ENCODE peak calls at places on chromosomes 12 and 14, in eight cellular contexts. A is CD4-positive, CD25-positive, alpha-beta regulatory T cell; Q is breast epithelium; Z is adrenal gland; H is psoas muscle; V is MM.1S; Y is Peyer's patch; L is WERI-Rb-1. P is an unnamed sample. For H3K27me3 and H3K9me3, the result is how much of the 10 kb centered on the place peaks cover.

GRCh38 chr12:112905451-112906089 is 1.2 kb upstream of the OAS1 start:
- DNase-seq in A (no peak), Q (no peak), Z (peak), H (no peak), V (no peak), Y (no peak), L (no peak), P (no peak)

GRCh38 chr14:103696027-103696402 is 19.2 kb downstream of the XRCC3 start:
- DNase-seq in A (no peak), Q (no peak), Z (no peak), H (no peak), V (no peak), Y (peak), L (no peak), P (no peak)

GRCh38 chr12:119423285-119423684 is 88.8 kb downstream of the CCDC60 start:
- DNase-seq in A (no peak), Q (no peak), Z (no peak), H (no peak), V (no peak), Y (no peak), L (peak), P (no peak)

GRCh38 chr14:51939211-51939705 is 50.1 kb upstream of the RTRAF start:
- DNase-seq in A (no peak), Q (no peak), Z (no peak), H (no peak), V (no peak), Y (no peak), L (no peak), P (no peak)

GRCh38 chr12:110844551-110845395 is 2.0 kb upstream of the CCDC63 start:
- DNase-seq in A (no peak), Q (peak), Z (peak), H (peak), V (no peak), Y (no peak), L (no peak), P (no peak)

GRCh38 chr12:27488479-27488878 is 35.5 kb upstream of the PPFIBP1 start:
- DNase-seq in A (no peak), Q (no peak), Z (no peak), H (no peak), V (no peak), Y (no peak), L (no peak), P (no peak)

GRCh38 chr12:12172106-12172511 is 94.7 kb downstream of the LRP6 start:
- DNase-seq in A (no peak), Q (peak), Z (peak), H (no peak), V (peak), Y (no peak), L (no peak), P (no peak)

GRCh38 chr14:59190372-59190771 is 1.9 kb downstream of the DAAM1 start:
- DNase-seq in A (no peak), Q (no peak), Z (peak), H (no peak), V (no peak), Y (peak), L (peak), P (no peak)

GRCh38 chr12:8644345-8645248 is 18.0 kb downstream of the MFAP5 start:
- DNase-seq in A (peak), Q (no peak), Z (no peak), H (no peak), V (peak), Y (peak), L (no peak), P (no peak)

GRCh38 chr12:12081836-12082497 is 11.2 kb downstream of the BCL2L14 start:
- DNase-seq in A (no peak), Q (no peak), Z (no peak), H (no peak), V (peak), Y (peak), L (peak), P (no peak)

GRCh38 chr14:96126339-96126770 is 78.3 kb upstream of the BDKRB2 start:
- DNase-seq in A (peak), Q (no peak), Z (no peak), H (no peak), V (no peak), Y (no peak), L (no peak), P (no peak)

GRCh38 chr14:23454445-23454856 is 15.1 kb upstream of the NGDN start:
- DNase-seq in A (no peak), Q (no peak), Z (no peak), H (no peak), V (no peak), Y (no peak), L (peak), P (no peak)

GRCh38 chr14:26685401-26685800 is 87.6 kb upstream of the NOVA1 start:
- DNase-seq in A (no peak), Q (no peak), Z (no peak), H (no peak), V (no peak), Y (no peak), L (no peak), P (no peak)

GRCh38 chr12:124636138-124636968 is 68.9 kb upstream of the NCOR2 start:
- DNase-seq in A (peak), Q (no peak), Z (peak), H (peak), V (no peak), Y (peak), L (peak), P (no peak)

GRCh38 chr14:77105118-77105517 is 7.1 kb downstream of the CIPC start:
- DNase-seq in A (no peak), Q (no peak), Z (no peak), H (no peak), V (no peak), Y (no peak), L (no peak), P (no peak)

GRCh38 chr14:31505411-31505810 is 17.6 kb upstream of the GPR33 start:
- DNase-seq in A (no peak), Q (no peak), Z (no peak), H (no peak), V (no peak), Y (no peak), L (no peak), P (no peak)

GRCh38 chr12:115144425-115144824 is 460.4 kb upstream of the TBX3 start:
- DNase-seq in A (no peak), Q (no peak), Z (no peak), H (no peak), V (no peak), Y (no peak), L (no peak), P (no peak)

GRCh38 chr12:30617568-30617967 is 78.1 kb downstream of the IPO8 start:
- DNase-seq in A (no peak), Q (no peak), Z (no peak), H (no peak), V (no peak), Y (no peak), L (no peak), P (no peak)

GRCh38 chr12:89350661-89351488 is 1.4 kb downstream of the DUSP6 start:
- DNase-seq in A (peak), Q (no peak), Z (no peak), H (peak), V (peak), Y (peak), L (no peak), P (peak)

GRCh38 chr12:111386891-111387290 is 18.0 kb upstream of the PHETA1 start:
- DNase-seq in A (no peak), Q (no peak), Z (no peak), H (no peak), V (no peak), Y (no peak), L (peak), P (no peak)

GRCh38 chr14:98614741-98615140 is 657.3 kb downstream of the BCL11B start:
- DNase-seq in A (no peak), Q (no peak), Z (no peak), H (no peak), V (no peak), Y (no peak), L (no peak), P (no peak)

GRCh38 chr12:27680638-27681037 is 15.6 kb upstream of the REP15 start:
- DNase-seq in A (no peak), Q (no peak), Z (no peak), H (no peak), V (no peak), Y (no peak), L (no peak), P (no peak)

GRCh38 chr14:22390195-22390594 is 198.8 kb downstream of the DAD1 start:
- DNase-seq in A (no peak), Q (no peak), Z (no peak), H (no peak), V (no peak), Y (no peak), L (no peak), P (no peak)

GRCh38 chr14:100078997-100079561 is 13.9 kb downstream of the EVL start:
- DNase-seq in A (peak), Q (no peak), Z (no peak), H (no peak), V (peak), Y (peak), L (peak), P (no peak)

GRCh38 chr12:116979109-116979508 is 68.4 kb downstream of the FBXW8 start:
- DNase-seq in A (no peak), Q (no peak), Z (no peak), H (no peak), V (no peak), Y (no peak), L (no peak), P (no peak)

GRCh38 chr14:102047808-102048540 is 38.9 kb downstream of the HSP90AA1 start:
- DNase-seq in A (no peak), Q (no peak), Z (no peak), H (no peak), V (no peak), Y (no peak), L (no peak), P (no peak)

GRCh38 chr12:106345739-106346138 is 11.8 kb upstream of the POLR3B start:
- DNase-seq in A (peak), Q (no peak), Z (peak), H (no peak), V (no peak), Y (peak), L (peak), P (no peak)

DNA sequence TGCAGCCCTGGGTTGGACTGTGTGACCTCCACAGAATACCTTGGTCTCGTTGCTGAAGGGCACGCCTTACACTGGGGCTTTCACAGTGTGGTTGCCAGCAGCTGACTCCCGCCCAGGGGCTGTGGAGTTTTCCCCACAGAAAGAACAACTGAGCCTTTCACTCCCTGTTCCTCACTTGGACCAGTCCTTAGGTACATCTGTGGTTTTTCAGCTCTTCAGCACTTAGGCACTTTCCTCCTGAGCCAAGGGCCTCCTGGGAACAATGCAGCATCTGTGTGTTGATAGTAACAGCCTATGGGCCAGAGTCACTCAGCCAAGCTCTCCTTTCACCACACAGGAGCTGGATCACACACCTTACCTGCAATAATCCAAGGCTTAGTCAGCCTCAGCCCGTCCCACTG is 25.0 kb downstream of the ERP27 start:
- DNase-seq in A (no peak), Q (peak), Z (no peak), H (no peak), V (no peak), Y (no peak), L (peak), P (no peak)
- H3K27me3 ChIP-seq in A (under half), Q (under half), Z (under half), H (under half), V (under half), Y (under half), L (under half), P (under half)

GRCh38 chr14:105830171-105830570 is 303.8 kb downstream of the TMEM121 start:
- DNase-seq in A (peak), Q (no peak), Z (no peak), H (no peak), V (no peak), Y (no peak), L (no peak), P (no peak)
- H3K9me3 ChIP-seq in A (under half), Q (under half), Z (under half), H (under half), V (under half), Y (under half), L (under half), P (under half)

DNA sequence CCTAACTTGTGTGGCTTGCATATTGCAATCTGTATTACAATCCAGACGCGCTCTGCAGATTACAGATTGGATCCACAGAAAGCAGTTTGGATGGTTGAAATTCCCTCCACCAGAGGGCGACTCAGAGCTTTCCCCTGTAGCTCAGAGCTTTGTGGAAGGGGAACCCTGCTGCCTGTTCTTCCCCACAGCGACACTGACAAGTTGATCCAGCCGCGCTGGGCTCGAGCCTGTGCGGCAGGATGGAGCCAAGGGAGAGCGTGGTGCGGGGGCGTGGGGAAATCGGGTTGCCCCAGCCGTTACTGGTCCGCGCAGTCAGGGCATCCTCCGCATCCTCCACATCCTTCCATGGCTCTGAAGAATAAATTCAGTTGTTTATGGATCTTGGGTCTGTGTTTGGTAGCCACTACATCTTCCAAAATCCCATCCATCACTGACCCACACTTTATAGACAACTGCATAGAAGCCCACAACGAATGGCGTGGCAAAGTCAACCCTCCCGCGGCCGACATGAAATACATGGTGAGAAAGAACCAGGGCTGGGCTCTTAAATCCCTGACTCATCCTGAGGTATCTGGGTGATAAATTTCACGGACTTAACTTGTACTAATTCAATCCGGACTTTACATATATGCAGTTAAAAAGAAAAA is at the start of gene GLIPR1L1:
- DNase-seq in A (peak), Q (peak), Z (peak), H (peak), V (peak), Y (peak), L (peak), P (peak)
- H3K4me3 ChIP-seq in A (peak), Q (peak), Z (peak), H (peak), V (peak), Y (no peak), L (peak), P (no peak)

GRCh38 chr14:36676236-36676635 is 14.6 kb downstream of the PAX9 start:
- DNase-seq in A (no peak), Q (no peak), Z (no peak), H (no peak), V (no peak), Y (no peak), L (no peak), P (no peak)
- H3K27me3 ChIP-seq in A (under half), Q (under half), Z (under half), H (under half), V (under half), Y (under half), L (half or more), P (under half)

DNA sequence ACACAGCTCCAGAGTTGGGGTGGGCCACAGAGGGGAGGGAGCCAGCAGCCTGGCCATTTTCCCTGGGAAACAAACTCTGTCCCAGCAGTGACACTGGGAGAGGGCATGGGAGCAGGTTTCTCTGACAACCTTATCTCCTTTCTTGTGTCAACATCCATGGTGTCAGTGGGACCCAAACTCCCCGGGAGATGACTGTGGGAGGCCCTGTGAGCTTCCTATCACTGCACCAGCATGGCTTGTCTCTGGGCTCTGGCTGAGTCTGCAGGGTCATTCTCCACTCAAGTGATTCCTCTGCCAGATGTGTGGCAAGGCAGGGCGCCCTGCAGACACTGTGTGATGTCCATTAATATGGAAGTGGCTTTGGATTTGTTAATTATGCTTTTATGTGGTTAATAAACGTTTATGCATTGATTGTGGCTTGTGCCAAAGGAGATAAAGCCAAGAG is 10.1 kb downstream of the LRTM2 start:
- DNase-seq in A (no peak), Q (no peak), Z (no peak), H (peak), V (no peak), Y (no peak), L (no peak), P (peak)
- H3K9me3 ChIP-seq in A (under half), Q (under half), Z (under half), H (under half), V (under half), Y (under half), L (under half), P (under half)

GRCh38 chr12:6461401-6462233 is 8.9 kb downstream of the VAMP1 start:
- DNase-seq in A (peak), Q (peak), Z (peak), H (peak), V (peak), Y (peak), L (no peak), P (peak)
- H3K4me3 ChIP-seq in A (peak), Q (no peak), Z (no peak), H (no peak), V (peak), Y (no peak), L (no peak), P (no peak)

P was measured in left lung.